ENCODE peak calls at places on chromosomes 7 and 10, in five cellular contexts. W is T-helper 9 cell, R is RPMI7951, M is NCI-H774, D is iris pigment epithelial cell. U is an unnamed sample.

GRCh38 chr10:78540355-78541076 is 506.9 kb downstream of the RPS24 start:
- DNase-seq in W (no peak), R (no peak), M (no peak), D (peak; percentile 31), U (no peak)

GRCh38 chr7:158237672-158238335 is 349.8 kb downstream of the PTPRN2 start:
- DNase-seq in W (no peak), R (no peak), M (no peak), D (no peak), U (no peak)

GRCh38 chr10:128143531-128143930 is 17.3 kb upstream of the MKI67 start:
- DNase-seq in W (no peak), R (no peak), M (no peak), D (no peak), U (no peak)

GRCh38 chr10:130218181-130218641 is 82.0 kb downstream of the GLRX3 start:
- DNase-seq in W (no peak), R (no peak), M (no peak), D (no peak), U (no peak)

GRCh38 chr7:108308913-108309312 is 147.3 kb downstream of the NRCAM start:
- DNase-seq in W (no peak), R (no peak), M (no peak), D (peak; percentile 91), U (no peak)

GRCh38 chr10:113020425-113020753 is 70.3 kb downstream of the TCF7L2 start:
- DNase-seq in W (no peak), R (no peak), M (no peak), D (no peak), U (no peak)

GRCh38 chr7:12770227-12770975 is 83.0 kb downstream of the ARL4A start:
- DNase-seq in W (no peak), R (no peak), M (no peak), D (no peak), U (peak; percentile 5)

GRCh38 chr10:103276941-103277712 is at the start of gene INA:
- DNase-seq in W (no peak), R (peak; percentile 62), M (peak; percentile 59), D (peak; percentile 43), U (no peak)

GRCh38 chr7:155459133-155459866 is 1.4 kb downstream of the EN2 start:
- DNase-seq in W (no peak), R (no peak), M (no peak), D (no peak), U (no peak)

GRCh38 chr10:75407716-75408511 is 6.3 kb upstream of the ZNF503 start:
- DNase-seq in W (no peak), R (no peak), M (no peak), D (peak; percentile 52), U (no peak)

GRCh38 chr7:21461282-21461681 is 33.4 kb downstream of the SP4 start:
- DNase-seq in W (no peak), R (no peak), M (no peak), D (no peak), U (no peak)

U was measured in HepG2.